ENCODE peak calls at places on chromosomes 2 and 18, in five cellular contexts. One of them, this sample, is unnamed. For H3K79me1 and H3K36me3, the result is how much of the 10 kb centered on the place peaks cover.

GRCh38 chr2:241359481-241360045 is 3.5 kb downstream of the FARP2 start:
- DNase-seq in IMR-90: no peak
- DNase-seq in H1: no peak
- DNase-seq in neuronal stem cell: no peak
- DNase-seq in mesendoderm: no peak
- DNase-seq in this sample: no peak

GRCh38 chr2:120988051-120988707 is 252.5 kb downstream of the GLI2 start:
- DNase-seq in IMR-90: no peak
- DNase-seq in H1: no peak
- DNase-seq in neuronal stem cell: no peak
- DNase-seq in mesendoderm: no peak
- DNase-seq in this sample: no peak

GRCh38 chr2:112150851-112151250 is 12.7 kb downstream of the FBLN7 start:
- DNase-seq in IMR-90: no peak
- DNase-seq in H1: peak
- DNase-seq in neuronal stem cell: no peak
- DNase-seq in mesendoderm: no peak
- DNase-seq in this sample: no peak

GRCh38 chr2:28449489-28450395 is 46.1 kb upstream of the PLB1 start:
- DNase-seq in IMR-90: peak
- DNase-seq in H1: no peak
- DNase-seq in neuronal stem cell: no peak
- DNase-seq in mesendoderm: peak
- DNase-seq in this sample: peak

GRCh38 chr2:241898681-241899270 is 29.2 kb downstream of the RTP5 start:
- DNase-seq in IMR-90: no peak
- DNase-seq in H1: peak
- DNase-seq in neuronal stem cell: no peak
- DNase-seq in mesendoderm: no peak
- DNase-seq in this sample: no peak

GRCh38 chr2:141508806-141509595 is 621.8 kb downstream of the LRP1B start:
- DNase-seq in IMR-90: peak
- DNase-seq in H1: no peak
- DNase-seq in neuronal stem cell: no peak
- DNase-seq in mesendoderm: no peak
- DNase-seq in this sample: no peak

GRCh38 chr2:203463176-203463797 is 71.8 kb downstream of the RAPH1 start:
- DNase-seq in IMR-90: peak
- DNase-seq in H1: no peak
- DNase-seq in neuronal stem cell: no peak
- DNase-seq in mesendoderm: no peak
- DNase-seq in this sample: no peak

GRCh38 chr2:151206446-151206968 is 55.2 kb downstream of the RBM43 start:
- DNase-seq in IMR-90: no peak
- DNase-seq in H1: no peak
- DNase-seq in neuronal stem cell: no peak
- DNase-seq in mesendoderm: no peak
- DNase-seq in this sample: no peak

GRCh38 chr18:37487400-37487831 is 78.2 kb downstream of the CELF4 start:
- DNase-seq in IMR-90: no peak
- DNase-seq in H1: no peak
- DNase-seq in neuronal stem cell: no peak
- DNase-seq in mesendoderm: no peak
- DNase-seq in this sample: no peak

GRCh38 chr2:5913729-5914390 is 221.7 kb downstream of the SOX11 start:
- DNase-seq in IMR-90: no peak
- DNase-seq in H1: no peak
- DNase-seq in neuronal stem cell: no peak
- DNase-seq in mesendoderm: peak
- DNase-seq in this sample: no peak

GRCh38 chr2:41907716-41908328 is 140.0 kb upstream of the PKDCC start:
- DNase-seq in IMR-90: peak
- DNase-seq in H1: no peak
- DNase-seq in neuronal stem cell: no peak
- DNase-seq in mesendoderm: peak
- DNase-seq in this sample: no peak

GRCh38 chr2:9382604-9383235 is 40.6 kb downstream of the ITGB1BP1 start:
- DNase-seq in IMR-90: peak
- DNase-seq in H1: no peak
- DNase-seq in neuronal stem cell: no peak
- DNase-seq in mesendoderm: no peak
- DNase-seq in this sample: no peak

GRCh38 chr2:115165529-115166109 is 723.2 kb downstream of the DPP10 start:
- DNase-seq in IMR-90: peak
- DNase-seq in H1: no peak
- DNase-seq in neuronal stem cell: peak
- DNase-seq in mesendoderm: peak
- DNase-seq in this sample: peak

GRCh38 chr18:58230438-58231179 is 186.6 kb downstream of the NEDD4L start:
- DNase-seq in IMR-90: peak
- DNase-seq in H1: no peak
- DNase-seq in neuronal stem cell: no peak
- DNase-seq in mesendoderm: peak
- DNase-seq in this sample: peak

GRCh38 chr2:86541282-86541681 is 22.0 kb downstream of the CHMP3 start:
- DNase-seq in IMR-90: no peak
- DNase-seq in H1: no peak
- DNase-seq in neuronal stem cell: no peak
- DNase-seq in mesendoderm: no peak
- DNase-seq in this sample: no peak

GRCh38 chr2:16318051-16318450 is 347.6 kb downstream of the CYRIA start:
- DNase-seq in IMR-90: no peak
- DNase-seq in H1: no peak
- DNase-seq in neuronal stem cell: no peak
- DNase-seq in mesendoderm: no peak
- DNase-seq in this sample: no peak

GRCh38 chr2:26595146-26595545 is 46.0 kb downstream of the CIB4 start:
- DNase-seq in IMR-90: no peak
- DNase-seq in H1: peak
- DNase-seq in neuronal stem cell: no peak
- DNase-seq in mesendoderm: no peak
- DNase-seq in this sample: no peak

GRCh38 chr2:220553150-220553549 is 925.7 kb downstream of the SLC4A3 start:
- DNase-seq in IMR-90: peak
- DNase-seq in H1: no peak
- DNase-seq in neuronal stem cell: no peak
- DNase-seq in mesendoderm: no peak
- DNase-seq in this sample: no peak

GRCh38 chr18:63909870-63910269 is 2.1 kb downstream of the SERPINB10 start:
- DNase-seq in IMR-90: no peak
- DNase-seq in H1: no peak
- DNase-seq in neuronal stem cell: no peak
- DNase-seq in mesendoderm: no peak
- DNase-seq in this sample: no peak

GRCh38 chr2:114068438-114068837 is 178.5 kb downstream of the ACTR3 start:
- DNase-seq in IMR-90: peak
- DNase-seq in H1: no peak
- DNase-seq in neuronal stem cell: peak
- DNase-seq in mesendoderm: peak
- DNase-seq in this sample: no peak

GRCh38 chr2:21424375-21424774 is 300.6 kb downstream of the TDRD15 start:
- DNase-seq in IMR-90: no peak
- DNase-seq in H1: no peak
- DNase-seq in neuronal stem cell: no peak
- DNase-seq in mesendoderm: no peak
- DNase-seq in this sample: no peak

GRCh38 chr2:42045956-42046748 is 1.7 kb upstream of the PKDCC start:
- DNase-seq in IMR-90: no peak
- DNase-seq in H1: no peak
- DNase-seq in neuronal stem cell: no peak
- DNase-seq in mesendoderm: peak
- DNase-seq in this sample: no peak

GRCh38 chr2:99101697-99102096 is 39.8 kb upstream of the C2orf15 start:
- DNase-seq in IMR-90: peak
- DNase-seq in H1: no peak
- DNase-seq in neuronal stem cell: no peak
- DNase-seq in mesendoderm: no peak
- DNase-seq in this sample: peak

GRCh38 chr2:236584521-236585384 is 15.1 kb downstream of the ACKR3 start:
- DNase-seq in IMR-90: no peak
- DNase-seq in H1: no peak
- DNase-seq in neuronal stem cell: no peak
- DNase-seq in mesendoderm: no peak
- DNase-seq in this sample: peak

GRCh38 chr2:8954990-8955389 is 48.5 kb downstream of the MBOAT2 start:
- DNase-seq in IMR-90: peak
- DNase-seq in H1: no peak
- DNase-seq in neuronal stem cell: no peak
- DNase-seq in mesendoderm: no peak
- DNase-seq in this sample: peak

GRCh38 chr2:85649201-85650190 is 18.5 kb downstream of the SFTPB start:
- DNase-seq in IMR-90: peak
- DNase-seq in H1: no peak
- DNase-seq in neuronal stem cell: no peak
- DNase-seq in mesendoderm: no peak
- DNase-seq in this sample: no peak

GRCh38 chr2:55051026-55051866 is 995 bp upstream of the RTN4 start:
- DNase-seq in IMR-90: peak
- DNase-seq in H1: no peak
- DNase-seq in neuronal stem cell: peak
- DNase-seq in mesendoderm: peak
- DNase-seq in this sample: peak

GRCh38 chr2:152718909-152719645 is 657 bp downstream of the ARL6IP6 start:
- DNase-seq in IMR-90: no peak
- DNase-seq in H1: no peak
- DNase-seq in neuronal stem cell: peak
- DNase-seq in mesendoderm: peak
- DNase-seq in this sample: peak

GRCh38 chr2:76861708-76862107 is 660.5 kb downstream of the LRRTM4 start:
- DNase-seq in IMR-90: no peak
- DNase-seq in H1: no peak
- DNase-seq in neuronal stem cell: no peak
- DNase-seq in mesendoderm: no peak
- DNase-seq in this sample: no peak

GRCh38 chr2:8984152-8984551 is 19.3 kb downstream of the MBOAT2 start:
- DNase-seq in IMR-90: no peak
- DNase-seq in H1: no peak
- DNase-seq in neuronal stem cell: no peak
- DNase-seq in mesendoderm: no peak
- DNase-seq in this sample: no peak

GRCh38 chr18:44465337-44465736 is 215.4 kb upstream of the SETBP1 start:
- DNase-seq in IMR-90: no peak
- DNase-seq in H1: no peak
- DNase-seq in neuronal stem cell: no peak
- DNase-seq in mesendoderm: no peak
- DNase-seq in this sample: no peak

GRCh38 chr2:196696423-196697073 is 57.0 kb downstream of the CCDC150 start:
- DNase-seq in IMR-90: peak
- DNase-seq in H1: no peak
- DNase-seq in neuronal stem cell: no peak
- DNase-seq in mesendoderm: peak
- DNase-seq in this sample: peak

GRCh38 chr2:241072553-241073165 is 29.4 kb downstream of the MTERF4 start:
- DNase-seq in IMR-90: no peak
- DNase-seq in H1: no peak
- DNase-seq in neuronal stem cell: no peak
- DNase-seq in mesendoderm: no peak
- DNase-seq in this sample: no peak

GRCh38 chr18:58117685-58118403 is 73.8 kb downstream of the NEDD4L start:
- DNase-seq in IMR-90: peak
- DNase-seq in H1: no peak
- DNase-seq in neuronal stem cell: no peak
- DNase-seq in mesendoderm: no peak
- DNase-seq in this sample: peak

GRCh38 chr2:174663572-174663971 is 66.0 kb upstream of the WIPF1 start:
- DNase-seq in IMR-90: no peak
- DNase-seq in H1: no peak
- DNase-seq in neuronal stem cell: no peak
- DNase-seq in mesendoderm: no peak
- DNase-seq in this sample: peak
- H3K79me1 ChIP-seq in IMR-90: half or more
- H3K79me1 ChIP-seq in H1: under half
- H3K79me1 ChIP-seq in neuronal stem cell: under half
- H3K79me1 ChIP-seq in mesendoderm: under half
- H3K79me1 ChIP-seq in this sample: under half

GRCh38 chr18:45900623-45901022 is 66.5 kb downstream of the EPG5 start:
- DNase-seq in IMR-90: no peak
- DNase-seq in H1: no peak
- DNase-seq in neuronal stem cell: no peak
- DNase-seq in mesendoderm: no peak
- DNase-seq in this sample: no peak
- H3K36me3 ChIP-seq in IMR-90: under half
- H3K36me3 ChIP-seq in H1: under half
- H3K36me3 ChIP-seq in neuronal stem cell: half or more
- H3K36me3 ChIP-seq in mesendoderm: under half
- H3K36me3 ChIP-seq in this sample: under half

GRCh38 chr2:38074047-38074774 is 1.7 kb downstream of the CYP1B1 start:
- DNase-seq in IMR-90: no peak
- DNase-seq in H1: peak
- DNase-seq in neuronal stem cell: no peak
- DNase-seq in mesendoderm: peak
- DNase-seq in this sample: no peak
- H3K18ac ChIP-seq in IMR-90: no peak
- H3K18ac ChIP-seq in H1: peak
- H3K18ac ChIP-seq in neuronal stem cell: peak
- H3K18ac ChIP-seq in mesendoderm: no peak
- H3K18ac ChIP-seq in this sample: no peak

GRCh38 chr2:3280683-3281520 is 96.7 kb downstream of the EIPR1 start:
- DNase-seq in IMR-90: no peak
- DNase-seq in H1: no peak
- DNase-seq in neuronal stem cell: no peak
- DNase-seq in mesendoderm: no peak
- DNase-seq in this sample: no peak
- H3K79me1 ChIP-seq in IMR-90: under half
- H3K79me1 ChIP-seq in H1: under half
- H3K79me1 ChIP-seq in neuronal stem cell: under half
- H3K79me1 ChIP-seq in mesendoderm: under half
- H3K79me1 ChIP-seq in this sample: under half

DNA sequence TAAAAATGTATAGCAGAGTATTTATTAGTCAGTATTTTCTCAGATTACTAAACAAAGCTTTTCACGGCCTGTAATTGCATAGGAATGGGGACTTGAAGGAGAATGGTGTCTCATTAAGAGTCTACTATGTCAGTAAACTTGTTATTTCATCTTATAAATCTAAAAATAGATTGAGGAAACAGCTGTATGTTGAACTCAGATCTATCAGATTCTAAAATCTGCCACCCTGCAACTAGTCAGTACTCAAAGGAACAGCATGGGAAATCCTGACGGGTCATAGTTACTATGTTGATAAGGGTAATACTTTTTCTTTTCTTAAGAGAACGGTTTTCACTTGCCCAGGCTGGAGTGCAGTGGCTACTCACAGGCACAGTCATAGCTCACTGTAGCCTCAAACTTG is 70.2 kb upstream of the EMILIN2 start:
- DNase-seq in IMR-90: no peak
- DNase-seq in H1: no peak
- DNase-seq in neuronal stem cell: no peak
- DNase-seq in mesendoderm: no peak
- DNase-seq in this sample: no peak
- H3K36me3 ChIP-seq in IMR-90: under half
- H3K36me3 ChIP-seq in H1: under half
- H3K36me3 ChIP-seq in neuronal stem cell: half or more
- H3K36me3 ChIP-seq in mesendoderm: under half
- H3K36me3 ChIP-seq in this sample: under half

This sample was measured in trophoblast cell.